ENCODE peak calls at places on chromosomes 7 and 10, in six cellular contexts. One of them, this sample, is unnamed.

GRCh38 chr7:140649566-140650205 is 9.1 kb upstream of the DENND2A start:
- ATAC-seq in psoas muscle: no peak
- ATAC-seq in memory B cell: no peak
- ATAC-seq in CD4-positive, alpha-beta T cell: no peak
- ATAC-seq in WTC11: no peak
- ATAC-seq in body of pancreas: no peak
- ATAC-seq in this sample: no peak

GRCh38 chr7:17139081-17139480 is 159.4 kb upstream of the AHR start:
- ATAC-seq in psoas muscle: no peak
- ATAC-seq in memory B cell: no peak
- ATAC-seq in CD4-positive, alpha-beta T cell: peak
- ATAC-seq in WTC11: no peak
- ATAC-seq in body of pancreas: peak
- ATAC-seq in this sample: no peak

GRCh38 chr10:14564268-14564744 is 210.4 kb downstream of the FAM107B start:
- ATAC-seq in psoas muscle: no peak
- ATAC-seq in memory B cell: peak
- ATAC-seq in CD4-positive, alpha-beta T cell: peak
- ATAC-seq in WTC11: no peak
- ATAC-seq in body of pancreas: no peak
- ATAC-seq in this sample: no peak

GRCh38 chr7:141272417-141272816 is 198.6 kb downstream of the TMEM178B start:
- ATAC-seq in psoas muscle: no peak
- ATAC-seq in memory B cell: no peak
- ATAC-seq in CD4-positive, alpha-beta T cell: no peak
- ATAC-seq in WTC11: peak
- ATAC-seq in body of pancreas: no peak
- ATAC-seq in this sample: no peak

GRCh38 chr7:126185959-126186580 is 1066.7 kb downstream of the GRM8 start:
- ATAC-seq in psoas muscle: no peak
- ATAC-seq in memory B cell: no peak
- ATAC-seq in CD4-positive, alpha-beta T cell: no peak
- ATAC-seq in WTC11: peak
- ATAC-seq in body of pancreas: no peak
- ATAC-seq in this sample: no peak

GRCh38 chr7:156764016-156764669 is 123.6 kb downstream of the RNF32 start:
- ATAC-seq in psoas muscle: no peak
- ATAC-seq in memory B cell: no peak
- ATAC-seq in CD4-positive, alpha-beta T cell: no peak
- ATAC-seq in WTC11: peak
- ATAC-seq in body of pancreas: peak
- ATAC-seq in this sample: peak

GRCh38 chr7:139559364-139560105 is 36.0 kb downstream of the CLEC2L start:
- ATAC-seq in psoas muscle: no peak
- ATAC-seq in memory B cell: no peak
- ATAC-seq in CD4-positive, alpha-beta T cell: no peak
- ATAC-seq in WTC11: no peak
- ATAC-seq in body of pancreas: no peak
- ATAC-seq in this sample: no peak

GRCh38 chr7:30694774-30695721 is 12.8 kb upstream of the CRHR2 start:
- ATAC-seq in psoas muscle: no peak
- ATAC-seq in memory B cell: no peak
- ATAC-seq in CD4-positive, alpha-beta T cell: no peak
- ATAC-seq in WTC11: peak
- ATAC-seq in body of pancreas: no peak
- ATAC-seq in this sample: no peak

GRCh38 chr10:77030915-77031425 is 606.6 kb downstream of the KCNMA1 start:
- ATAC-seq in psoas muscle: no peak
- ATAC-seq in memory B cell: no peak
- ATAC-seq in CD4-positive, alpha-beta T cell: no peak
- ATAC-seq in WTC11: no peak
- ATAC-seq in body of pancreas: no peak
- ATAC-seq in this sample: no peak

GRCh38 chr7:133619491-133619890 is 366.6 kb downstream of the EXOC4 start:
- ATAC-seq in psoas muscle: no peak
- ATAC-seq in memory B cell: no peak
- ATAC-seq in CD4-positive, alpha-beta T cell: no peak
- ATAC-seq in WTC11: no peak
- ATAC-seq in body of pancreas: no peak
- ATAC-seq in this sample: no peak

GRCh38 chr7:105389090-105389650 is 449 bp upstream of the SRPK2 start:
- ATAC-seq in psoas muscle: peak
- ATAC-seq in memory B cell: peak
- ATAC-seq in CD4-positive, alpha-beta T cell: peak
- ATAC-seq in WTC11: peak
- ATAC-seq in body of pancreas: peak
- ATAC-seq in this sample: peak

GRCh38 chr7:18224138-18224537 is 196.5 kb upstream of the PRPS1L1 start:
- ATAC-seq in psoas muscle: no peak
- ATAC-seq in memory B cell: no peak
- ATAC-seq in CD4-positive, alpha-beta T cell: no peak
- ATAC-seq in WTC11: no peak
- ATAC-seq in body of pancreas: no peak
- ATAC-seq in this sample: no peak

GRCh38 chr7:620052-620451 is 100.4 kb upstream of the PDGFA start:
- ATAC-seq in psoas muscle: no peak
- ATAC-seq in memory B cell: no peak
- ATAC-seq in CD4-positive, alpha-beta T cell: no peak
- ATAC-seq in WTC11: peak
- ATAC-seq in body of pancreas: no peak
- ATAC-seq in this sample: no peak

This sample was measured in gastroesophageal sphincter.